ENCODE peak calls at places on chromosomes 3 and 15, in four cellular contexts. P is A549, C is GM23248, T is bronchial epithelial cell. H is an unnamed sample.

GRCh38 chr3:94965867-94966471 is 903.1 kb downstream of the NSUN3 start:
- DNase-seq in P (no peak), C (no peak), T (no peak), H (no peak)

GRCh38 chr15:74130089-74130848 is at the start of gene ISLR2:
- DNase-seq in C (peak; percentile 52), P (no peak), T (no peak), H (no peak)

GRCh38 chr3:167228135-167228534 is 152.0 kb downstream of the ZBBX start:
- DNase-seq in P (no peak), C (peak; percentile 73), T (peak; percentile 42), H (no peak)

GRCh38 chr3:141498592-141499223 is 11.9 kb downstream of the RASA2 start:
- DNase-seq in T (no peak), C (no peak), P (no peak), H (peak; percentile 98)

GRCh38 chr15:34514251-34514760 is 69.1 kb downstream of the GOLGA8B start:
- DNase-seq in C (peak; percentile 58), P (peak; percentile 21), T (no peak), H (no peak)

GRCh38 chr3:55669133-55669532 is 182.0 kb upstream of the WNT5A start:
- DNase-seq in C (no peak), T (peak; percentile 71), P (no peak), H (no peak)

GRCh38 chr15:67296188-67296587 is 41.6 kb downstream of the IQCH start:
- DNase-seq in C (no peak), T (peak; percentile 2), P (no peak), H (no peak)

GRCh38 chr3:71495708-71496472 is 87.6 kb downstream of the FOXP1 start:
- DNase-seq in C (peak; percentile 96), T (peak; percentile 96), P (peak; percentile 77), H (no peak)

GRCh38 chr15:42313463-42313862 is 40.2 kb upstream of the TMEM87A start:
- DNase-seq in C (no peak), P (no peak), T (no peak), H (no peak)

GRCh38 chr3:65558821-65559220 is 479.9 kb downstream of the MAGI1 start:
- DNase-seq in T (no peak), C (no peak), P (no peak), H (no peak)

GRCh38 chr15:78565951-78566774 is 843 bp downstream of the CHRNA5 start:
- DNase-seq in P (peak; percentile 55), T (peak; percentile 26), C (peak; percentile 40), H (no peak)

GRCh38 chr3:186909078-186909853 is 21.1 kb upstream of the ST6GAL1 start:
- DNase-seq in P (no peak), C (no peak), T (no peak), H (peak; percentile 81)

GRCh38 chr3:152595975-152596832 is 238.7 kb upstream of the P2RY1 start:
- DNase-seq in P (no peak), C (peak; percentile 68), T (peak; percentile 18), H (peak; percentile 76)

GRCh38 chr3:149971403-149972075 is 844 bp upstream of the PFN2 start:
- DNase-seq in T (peak; percentile 37), C (peak; percentile 86), P (no peak), H (peak; percentile 42)

GRCh38 chr3:120357807-120358206 is 8.7 kb upstream of the LRRC58 start:
- DNase-seq in T (no peak), P (no peak), C (no peak), H (no peak)

GRCh38 chr3:108493862-108494261 is 16.5 kb downstream of the MYH15 start:
- DNase-seq in T (no peak), C (peak; percentile 44), P (peak; percentile 31), H (no peak)

GRCh38 chr3:101159478-101159877 is 160.9 kb downstream of the IMPG2 start:
- DNase-seq in C (no peak), T (no peak), P (no peak), H (no peak)

GRCh38 chr3:109234300-109234699 is 82.0 kb downstream of the DPPA2 start:
- DNase-seq in P (no peak), T (no peak), C (no peak), H (no peak)

GRCh38 chr3:197913981-197914380 is 36.0 kb upstream of the RPL35A start:
- DNase-seq in T (no peak), P (no peak), C (no peak), H (no peak)

GRCh38 chr3:197908957-197909701 is 40.9 kb upstream of the RPL35A start:
- DNase-seq in P (no peak), T (peak; percentile 34), C (peak; percentile 35), H (no peak)

GRCh38 chr3:197907196-197907595 is 42.8 kb upstream of the RPL35A start:
- DNase-seq in C (peak; percentile 57), T (peak; percentile 15), P (no peak), H (no peak)

DNA sequence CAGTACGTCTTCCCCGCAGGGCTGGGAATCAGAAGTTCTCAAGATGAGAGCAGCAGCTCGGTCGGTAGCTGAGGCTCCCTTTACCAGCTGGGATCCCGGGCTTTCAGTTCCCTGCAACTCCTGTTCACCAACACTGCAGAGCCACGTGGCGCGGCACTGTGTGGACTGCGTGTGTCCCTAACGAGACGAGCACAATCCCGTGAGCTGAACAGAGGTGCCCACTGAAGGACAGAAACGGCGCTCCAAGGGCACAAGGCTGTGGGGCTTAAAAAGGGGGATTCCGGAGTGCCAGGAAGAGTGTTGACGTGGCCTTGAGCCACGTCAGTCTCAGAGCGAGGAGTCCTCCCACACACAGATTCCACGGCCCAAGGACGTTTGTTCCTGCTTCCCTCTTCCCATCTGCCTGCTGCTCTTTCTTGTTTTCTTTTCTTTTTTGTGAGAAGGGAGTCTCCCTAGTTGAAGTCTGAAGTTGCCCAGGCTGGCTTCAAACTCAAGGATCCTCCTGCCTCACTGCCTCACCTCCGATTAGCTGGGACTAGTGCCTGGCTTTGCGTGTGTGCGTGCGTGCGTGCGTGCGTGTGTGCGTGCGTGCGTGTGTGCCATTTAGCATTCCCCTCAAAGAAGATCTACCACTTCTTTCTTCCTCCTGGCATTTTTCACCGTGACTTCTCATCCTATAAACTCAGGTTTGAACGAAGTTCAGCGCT is 37.1 kb upstream of the RPL35A start:
- DNase-seq in C (no peak), T (no peak), P (no peak), H (no peak)
- H3K4me3 ChIP-seq in C (no peak overlapping the region), T (no peak overlapping the region), P (no peak overlapping the region), H (no peak overlapping the region)

GRCh38 chr3:47841786-47842349 is 38.9 kb downstream of the DHX30 start:
- DNase-seq in C (no peak), T (no peak), P (no peak), H (no peak)
- H3K4me3 ChIP-seq in C (no peak overlapping the region), T (no peak overlapping the region), P (no peak overlapping the region), H (no peak overlapping the region)

GRCh38 chr3:114400369-114400768 is 106.5 kb downstream of the TIGIT start:
- DNase-seq in C (no peak), P (no peak), T (no peak), H (no peak)
- H3K4me3 ChIP-seq in C (peak overlapping the region; percentile 59), P (no peak overlapping the region), T (no peak overlapping the region), H (no peak overlapping the region)

DNA sequence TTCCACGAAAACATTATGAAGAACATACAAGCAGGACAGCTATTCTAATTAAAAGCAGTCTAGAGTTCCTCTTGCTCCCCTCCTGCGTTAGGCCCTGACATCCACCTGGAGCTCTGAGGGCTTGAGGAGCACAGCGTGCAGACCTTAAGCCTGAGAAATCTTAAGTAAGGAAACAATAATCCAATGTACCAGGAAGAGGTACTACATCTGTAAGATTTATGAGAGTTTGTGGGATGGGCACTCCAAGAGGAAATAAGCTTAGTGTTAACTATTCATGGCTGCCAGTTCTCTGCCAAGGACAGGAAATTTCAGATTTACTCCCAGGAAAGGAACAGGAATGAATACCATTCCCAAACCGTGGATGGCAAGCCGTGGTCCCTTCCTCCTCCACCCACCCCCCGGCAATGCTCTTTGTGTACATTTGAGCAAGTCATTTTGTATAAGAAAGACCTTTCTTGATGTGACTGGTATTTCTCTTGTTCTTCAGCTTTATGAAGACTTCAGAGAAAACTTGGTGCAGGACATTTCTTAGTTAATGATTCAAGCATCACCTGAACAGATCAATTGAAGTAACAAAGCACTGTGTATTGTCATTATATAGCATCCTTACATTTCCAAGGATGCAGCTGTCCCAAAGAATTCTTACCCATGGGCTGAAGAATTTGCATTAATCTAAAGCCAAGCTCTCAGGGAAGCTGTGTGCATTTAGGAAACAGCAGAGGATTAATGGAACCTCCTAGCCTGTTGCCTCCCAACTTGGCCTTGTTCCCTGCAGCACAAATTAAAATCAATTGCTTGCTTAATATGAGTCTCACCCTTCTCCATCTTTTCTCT is 28.7 kb upstream of the VILL start:
- DNase-seq in P (no peak), C (no peak), T (no peak), H (no peak)
- H3K4me3 ChIP-seq in P (no peak overlapping the region), C (no peak overlapping the region), T (no peak overlapping the region), H (no peak overlapping the region)

GRCh38 chr15:48898083-48898482 is 20.1 kb downstream of the EID1 start:
- DNase-seq in T (no peak), P (no peak), C (no peak), H (no peak)
- H3K4me3 ChIP-seq in T (no peak overlapping the region), P (no peak overlapping the region), C (peak overlapping the region; percentile 67), H (no peak overlapping the region)

GRCh38 chr3:73624363-73625123 is at the start of gene PDZRN3:
- DNase-seq in P (no peak), T (no peak), C (peak; percentile 95), H (no peak)

GRCh38 chr3:73622135-73622534 is 2.6 kb downstream of the PDZRN3 start:
- DNase-seq in C (peak; percentile 65), T (no peak), P (no peak), H (no peak)

GRCh38 chr3:73623996-73624362 is 762 bp downstream of the PDZRN3 start:
- DNase-seq in T (no peak), P (no peak), C (peak; percentile 94), H (no peak)

GRCh38 chr3:73625124-73625665 is 454 bp upstream of the PDZRN3 start:
- DNase-seq in C (peak; percentile 86), T (no peak), P (no peak), H (no peak)

GRCh38 chr3:73623316-73623715 is 1.4 kb downstream of the PDZRN3 start:
- DNase-seq in T (no peak), P (no peak), C (peak; percentile 41), H (no peak)
- H3K4me3 ChIP-seq in T (no peak overlapping the region), P (no peak overlapping the region), C (peak overlapping the region; percentile 94), H (no peak overlapping the region)

DNA sequence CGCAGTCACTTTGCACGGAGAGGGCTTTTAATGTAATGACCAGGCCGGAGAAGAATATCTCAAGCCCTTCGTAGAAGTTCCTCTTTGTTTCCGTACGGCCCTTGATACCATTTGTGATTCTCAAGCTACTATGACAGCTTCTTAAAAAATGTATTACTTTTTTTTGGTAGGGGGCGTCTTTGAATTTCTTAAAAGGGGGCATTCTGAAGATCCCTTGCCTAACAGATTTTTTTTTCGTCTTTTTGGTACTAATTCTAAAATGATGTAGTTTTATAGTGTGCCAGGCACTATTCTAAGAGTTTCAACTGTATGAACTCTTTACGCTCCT is 614.0 kb downstream of the MCTP2 start:
- DNase-seq in C (no peak), P (no peak), T (no peak), H (no peak)
- H3K4me3 ChIP-seq in C (no peak overlapping the region), P (no peak overlapping the region), T (peak overlapping the region; percentile 33), H (no peak overlapping the region)

H was measured in Jurkat, Clone E6-1.